ENCODE peak calls at places on chromosomes 1 and 21, in seven cellular contexts. U is uterus, H is NT2/D1, A is Karpas-422, Y is heart left ventricle, W is right atrium auricular region, X is pancreas. D is an unnamed sample. For H3K4me1, the result is how much of the 10 kb centered on the place peaks cover.

GRCh38 chr1:190168893-190169292 is 308.8 kb downstream of the BRINP3 start:
- DNase-seq in X (no peak), Y (no peak), H (no peak), A (no peak), W (no peak), U (no peak), D (no peak)

GRCh38 chr1:172838681-172839313 is 179.9 kb downstream of the FASLG start:
- DNase-seq in U (no peak), W (no peak), Y (no peak), A (no peak), X (no peak), H (no peak), D (no peak)

GRCh38 chr1:175801979-175802378 is 58.6 kb upstream of the TNR start:
- DNase-seq in A (no peak), Y (no peak), U (no peak), X (no peak), H (no peak), W (no peak), D (no peak)

GRCh38 chr1:32915766-32916455 is 14.7 kb upstream of the TMEM54 start:
- DNase-seq in U (no peak), W (no peak), H (no peak), Y (no peak), X (no peak), A (no peak), D (no peak)

GRCh38 chr1:15107052-15107687 is 46.4 kb upstream of the TMEM51 start:
- DNase-seq in H (no peak), Y (no peak), A (no peak), W (no peak), U (no peak), X (no peak), D (no peak)

GRCh38 chr1:186212574-186213224 is 162.4 kb downstream of the TPR start:
- DNase-seq in W (peak), U (no peak), X (peak), A (peak), H (peak), Y (peak), D (no peak)

GRCh38 chr1:199007423-199007822 is 368.6 kb downstream of the PTPRC start:
- DNase-seq in U (no peak), X (no peak), A (peak), Y (no peak), H (no peak), W (no peak), D (no peak)

GRCh38 chr1:83813571-83813970 is 185.4 kb downstream of the TTLL7 start:
- DNase-seq in X (no peak), Y (no peak), H (no peak), W (no peak), U (no peak), A (no peak), D (no peak)

GRCh38 chr1:8211620-8212442 is 106.1 kb upstream of the SLC45A1 start:
- DNase-seq in H (no peak), X (no peak), U (no peak), Y (no peak), W (peak), A (no peak), D (no peak)

GRCh38 chr1:116954450-116954849 is 44.7 kb downstream of the PTGFRN start:
- DNase-seq in A (no peak), Y (no peak), W (no peak), X (no peak), H (no peak), U (peak), D (no peak)

GRCh38 chr1:241161188-241161689 is 195.8 kb downstream of the RGS7 start:
- DNase-seq in X (no peak), U (no peak), W (no peak), A (no peak), H (no peak), Y (no peak), D (no peak)

GRCh38 chr1:116128669-116129068 is 17.5 kb downstream of the MAB21L3 start:
- DNase-seq in U (no peak), W (no peak), H (no peak), A (no peak), Y (no peak), X (no peak), D (no peak)

GRCh38 chr1:91842056-91842455 is 43.9 kb downstream of the TGFBR3 start:
- DNase-seq in W (no peak), U (no peak), A (no peak), Y (no peak), X (no peak), H (no peak), D (no peak)

GRCh38 chr1:180632326-180633088 is 685 bp downstream of the XPR1 start:
- DNase-seq in W (no peak), A (peak), Y (peak), H (peak), X (no peak), U (peak), D (peak)

GRCh38 chr1:39628807-39629347 is 10.6 kb downstream of the HEYL start:
- DNase-seq in U (no peak), Y (no peak), X (no peak), A (no peak), H (no peak), W (no peak), D (no peak)
- H3K4me1 ChIP-seq in U (under half), Y (half or more), X (under half), A (under half), H (under half), W (under half), D (under half)

DNA sequence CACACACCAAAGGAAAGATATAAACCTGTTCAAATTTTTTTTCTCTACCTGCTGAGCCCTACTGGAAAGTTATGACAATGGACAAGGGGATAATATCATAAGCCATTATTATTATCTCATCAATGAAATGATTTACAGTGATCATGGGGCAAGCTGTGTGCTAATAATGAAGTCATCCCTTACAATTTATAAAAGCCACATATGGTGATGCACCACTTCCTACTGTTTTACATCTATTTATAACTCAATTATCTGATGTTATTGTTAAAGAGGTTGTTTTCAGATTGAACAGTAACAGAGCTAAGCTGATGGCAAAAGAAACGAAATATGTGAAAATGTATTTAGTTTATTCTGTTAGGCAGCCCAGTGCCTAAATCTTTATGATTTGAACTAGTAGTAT is 284.6 kb upstream of the ZRANB2 start:
- DNase-seq in W (no peak), U (no peak), H (no peak), Y (no peak), A (no peak), X (no peak), D (no peak)
- H3K4me3 ChIP-seq in W (no peak), U (no peak), H (no peak), Y (no peak), A (no peak), X (peak), D (no peak)

DNA sequence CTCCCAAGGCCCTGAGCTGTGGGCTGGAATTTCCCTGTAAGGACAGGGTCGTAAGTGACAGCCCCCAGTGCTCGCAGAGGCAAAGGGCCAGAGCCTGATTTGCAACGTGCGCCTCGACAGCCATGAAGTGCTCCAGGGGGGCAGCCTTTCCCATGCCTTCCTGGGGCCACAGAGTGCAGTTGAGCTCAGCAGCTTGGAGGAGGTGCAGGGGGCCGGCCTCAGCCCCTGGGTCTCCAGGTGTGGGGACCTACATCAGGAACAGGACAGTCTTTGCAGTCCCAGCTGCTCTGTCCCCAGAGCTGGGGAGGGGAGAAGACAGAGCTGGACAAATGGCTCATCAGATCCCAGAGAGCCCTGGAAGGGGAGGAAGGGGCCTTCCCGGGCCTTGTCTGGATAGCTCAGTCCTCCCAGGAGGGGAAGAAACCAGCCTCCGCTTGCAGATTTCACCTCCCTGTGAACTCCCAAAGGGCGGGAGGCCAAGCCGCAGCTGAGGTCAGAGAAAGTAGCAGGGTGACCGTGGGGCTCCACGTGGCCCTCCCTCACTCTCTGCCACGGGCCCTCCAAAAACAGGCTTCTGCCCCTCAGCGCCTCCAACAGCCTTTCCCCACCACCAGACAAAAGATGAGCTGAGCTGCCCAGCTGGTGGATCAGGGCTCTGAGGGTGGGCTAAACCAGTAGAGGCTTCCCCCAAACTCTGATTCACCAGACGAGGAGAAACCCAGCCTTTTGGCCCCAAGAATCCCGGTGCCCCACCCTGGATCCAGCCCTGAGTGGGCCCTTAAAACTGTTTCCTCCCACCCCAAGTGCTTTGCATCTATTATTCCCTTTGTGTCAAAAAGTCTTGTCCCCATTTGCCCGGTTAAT is 76.5 kb downstream of the DHRS3 start:
- DNase-seq in A (no peak), U (peak), H (no peak), W (no peak), Y (peak), X (no peak), D (no peak)
- H3K4me1 ChIP-seq in A (under half), U (under half), H (under half), W (under half), Y (under half), X (under half), D (under half)

GRCh38 chr1:26701266-26701994 is 5.6 kb downstream of the ARID1A start:
- DNase-seq in A (no peak), Y (no peak), X (no peak), W (no peak), H (no peak), U (no peak), D (no peak)
- H3K4me3 ChIP-seq in A (peak), Y (no peak), X (peak), W (no peak), H (no peak), U (no peak), D (peak)

GRCh38 chr1:238380167-238380566 is 489.4 kb upstream of the ZP4 start:
- DNase-seq in U (no peak), H (peak), A (no peak), W (no peak), Y (no peak), X (no peak), D (no peak)
- H3K4me1 ChIP-seq in U (under half), H (under half), A (under half), W (under half), Y (under half), X (under half), D (under half)

DNA sequence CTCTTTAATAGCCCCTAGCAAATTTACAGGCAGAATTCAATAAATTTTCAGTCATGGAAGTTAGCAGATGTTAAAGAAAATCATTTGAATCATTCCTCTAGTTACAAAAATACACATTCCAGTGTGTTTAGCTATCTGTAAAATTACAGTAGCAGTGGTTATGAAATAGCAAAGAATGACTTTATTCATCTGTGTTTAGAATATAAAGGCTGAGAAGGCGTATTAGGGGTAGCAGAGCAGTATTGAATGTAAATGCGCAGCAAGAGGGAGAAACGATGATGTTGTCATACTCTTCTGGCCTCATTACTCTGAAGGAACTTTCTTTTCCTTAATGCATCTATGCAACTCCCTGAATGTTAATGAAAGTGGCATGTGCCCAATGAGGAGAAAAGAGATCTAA is 106.2 kb upstream of the CYYR1 start:
- DNase-seq in U (no peak), X (no peak), H (no peak), Y (no peak), A (no peak), W (no peak), D (no peak)
- H3K4me3 ChIP-seq in U (no peak), X (no peak), H (no peak), Y (no peak), A (no peak), W (no peak), D (no peak)

DNA sequence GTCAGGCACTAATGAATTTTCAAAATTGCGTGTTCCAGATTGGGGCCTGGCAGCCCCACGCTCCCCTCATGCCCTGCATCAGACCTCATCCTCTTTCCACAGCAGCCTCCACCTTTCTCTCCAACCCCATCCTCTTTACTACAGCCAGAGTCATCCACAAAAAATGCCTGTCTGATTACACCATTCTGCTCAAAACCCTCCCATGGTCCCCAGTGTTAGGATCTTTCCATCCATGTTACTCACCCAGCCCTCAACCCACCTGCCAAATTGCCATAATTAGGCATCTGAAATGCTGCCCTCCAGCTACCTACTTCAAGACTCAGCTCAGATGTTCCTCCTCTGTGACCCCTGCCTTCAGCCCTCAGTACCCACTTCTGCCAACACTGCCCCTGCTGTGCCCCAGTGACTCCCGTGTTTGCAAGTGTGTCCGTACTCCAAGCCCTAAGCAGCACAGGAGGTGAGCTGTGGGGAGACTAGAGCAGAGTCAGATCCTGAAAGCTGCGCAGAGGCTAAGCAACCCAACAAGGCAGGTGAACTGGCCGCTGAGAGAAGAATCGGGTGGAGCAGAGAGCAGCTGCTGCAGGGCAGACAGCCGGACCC is 715 bp upstream of the ARTN start:
- DNase-seq in X (no peak), W (no peak), Y (no peak), U (no peak), A (no peak), H (no peak), D (no peak)
- H3K4me1 ChIP-seq in X (under half), W (under half), Y (under half), U (under half), A (under half), H (half or more), D (under half)